ENCODE peak calls at places on chromosomes 3 and 15, in seven cellular contexts. D is sigmoid colon, S is A549, B is adrenal gland, N is transverse colon, M is breast epithelium, U is GM12891. E is an unnamed sample.

GRCh38 chr3:108127301-108127988 is 36.6 kb upstream of the CD47 start:
- DNase-seq in B (no peak), D (no peak), S (no peak), U (no peak), M (no peak), N (peak), E (no peak)

GRCh38 chr3:57544181-57545125 is at the start of gene DNAH12:
- DNase-seq in B (no peak), D (no peak), N (peak), U (peak), M (peak), S (peak), E (peak)

GRCh38 chr3:56491566-56491965 is 23.3 kb upstream of the ERC2 start:
- DNase-seq in N (no peak), U (no peak), B (no peak), S (no peak), D (no peak), M (no peak), E (no peak)

GRCh38 chr3:31692714-31693113 is 160.0 kb downstream of the STT3B start:
- DNase-seq in S (no peak), U (no peak), D (no peak), B (no peak), M (no peak), N (no peak), E (no peak)

GRCh38 chr3:149247929-149248691 is 26.5 kb upstream of the CP start:
- DNase-seq in D (no peak), B (no peak), S (no peak), M (no peak), N (no peak), U (no peak), E (no peak)

GRCh38 chr3:32423956-32424558 is 32.4 kb downstream of the CMTM7 start:
- DNase-seq in B (peak), N (no peak), S (no peak), D (no peak), M (no peak), U (no peak), E (no peak)

GRCh38 chr3:177906573-177907229 is 629.5 kb upstream of the KCNMB2 start:
- DNase-seq in N (no peak), B (no peak), D (no peak), S (no peak), U (no peak), M (no peak), E (no peak)

GRCh38 chr3:31976302-31976701 is 4.8 kb downstream of the OSBPL10 start:
- DNase-seq in M (no peak), D (no peak), S (no peak), N (no peak), B (no peak), U (no peak), E (no peak)

GRCh38 chr3:152267831-152268500 is 763 bp upstream of the MBNL1 start:
- DNase-seq in N (no peak), D (no peak), B (no peak), S (no peak), M (no peak), U (no peak), E (no peak)

GRCh38 chr3:134311693-134312071 is 61.0 kb upstream of the RYK start:
- DNase-seq in D (no peak), U (no peak), M (no peak), S (no peak), B (no peak), N (no peak), E (no peak)

GRCh38 chr15:37599175-37599574 is 335.3 kb upstream of the TMCO5A start:
- DNase-seq in S (no peak), N (no peak), D (no peak), U (no peak), M (no peak), B (no peak), E (no peak)

GRCh38 chr15:45205192-45205591 is 17.4 kb upstream of the SHF start:
- DNase-seq in S (peak), D (no peak), N (peak), U (no peak), M (no peak), B (peak), E (peak)

GRCh38 chr3:102083469-102083868 is 234.2 kb downstream of the NFKBIZ start:
- DNase-seq in B (no peak), U (no peak), S (no peak), M (no peak), N (no peak), D (no peak), E (no peak)

GRCh38 chr15:34721802-34722795 is 32.7 kb downstream of the GJD2 start:
- DNase-seq in U (no peak), M (no peak), D (peak), B (peak), N (no peak), S (peak), E (no peak)

GRCh38 chr15:78374436-78375393 is 34.6 kb downstream of the CRABP1 start:
- DNase-seq in M (peak), N (peak), B (no peak), D (no peak), U (no peak), S (peak), E (no peak)

GRCh38 chr3:184562875-184563568 is 1.4 kb downstream of the EPHB3 start:
- DNase-seq in B (no peak), N (no peak), D (no peak), S (no peak), U (no peak), M (no peak), E (peak)

GRCh38 chr3:53044371-53045106 is 1.3 kb downstream of the SFMBT1 start:
- DNase-seq in M (no peak), N (peak), S (peak), U (no peak), B (peak), D (peak), E (peak)

GRCh38 chr3:67094769-67095168 is 96.7 kb downstream of the KBTBD8 start:
- DNase-seq in M (no peak), S (no peak), D (peak), N (no peak), U (no peak), B (no peak), E (no peak)

GRCh38 chr15:101206173-101206572 is 45.7 kb downstream of the CHSY1 start:
- DNase-seq in B (peak), D (no peak), N (no peak), S (no peak), U (no peak), M (no peak), E (no peak)

GRCh38 chr15:53611145-53611920 is 148.1 kb downstream of the WDR72 start:
- DNase-seq in U (no peak), S (no peak), D (no peak), N (no peak), M (no peak), B (no peak), E (no peak)

GRCh38 chr15:66641485-66642313 is 60.3 kb upstream of the SMAD6 start:
- DNase-seq in B (no peak), N (no peak), D (no peak), S (no peak), U (no peak), M (no peak), E (no peak)

GRCh38 chr3:43770426-43771103 is 79.8 kb downstream of the ABHD5 start:
- DNase-seq in N (peak), B (peak), U (no peak), S (peak), M (no peak), D (peak), E (peak)

GRCh38 chr15:88454867-88455810 is 12.0 kb downstream of the MRPL46 start:
- DNase-seq in M (peak), D (peak), S (peak), U (no peak), N (peak), B (peak), E (peak)

GRCh38 chr3:58041826-58042324 is 33.7 kb downstream of the FLNB start:
- DNase-seq in N (no peak), M (no peak), B (no peak), U (peak), D (no peak), S (no peak), E (no peak)

GRCh38 chr3:31402118-31402517 is 130.6 kb upstream of the STT3B start:
- DNase-seq in D (no peak), N (no peak), U (no peak), M (no peak), S (no peak), B (no peak), E (no peak)

GRCh38 chr3:165212580-165212979 is 16.4 kb upstream of the SLITRK3 start:
- DNase-seq in M (no peak), B (no peak), U (no peak), S (no peak), N (no peak), D (no peak), E (no peak)

GRCh38 chr3:37402351-37402750 is 228.0 kb upstream of the LRRFIP2 start:
- DNase-seq in U (no peak), S (no peak), D (no peak), N (no peak), B (no peak), M (no peak), E (no peak)

GRCh38 chr3:117084277-117084676 is 374.7 kb downstream of the TUSC7 start:
- DNase-seq in S (no peak), M (no peak), N (no peak), D (no peak), B (no peak), U (no peak), E (no peak)

GRCh38 chr3:45509038-45509767 is 85.3 kb upstream of the LIMD1 start:
- DNase-seq in S (no peak), N (no peak), M (no peak), D (no peak), B (no peak), U (no peak), E (no peak)

GRCh38 chr3:58528629-58529028 is 8.4 kb downstream of the ACOX2 start:
- DNase-seq in N (peak), B (peak), U (no peak), S (no peak), D (no peak), M (peak), E (no peak)

GRCh38 chr15:88537591-88538317 is 8.7 kb downstream of the DET1 start:
- DNase-seq in M (no peak), U (no peak), N (no peak), D (no peak), B (no peak), S (no peak), E (no peak)

GRCh38 chr3:136350557-136350956 is 100.4 kb downstream of the PCCB start:
- DNase-seq in D (no peak), B (no peak), N (no peak), U (no peak), M (no peak), S (no peak), E (no peak)

GRCh38 chr3:189685854-189686253 is 54.7 kb downstream of the TP63 start:
- DNase-seq in M (no peak), N (no peak), B (no peak), D (no peak), S (no peak), U (no peak), E (no peak)

GRCh38 chr3:29583861-29584260 is 303.0 kb downstream of the RBMS3 start:
- DNase-seq in M (no peak), U (no peak), D (no peak), S (no peak), B (no peak), N (no peak), E (no peak)

GRCh38 chr3:44128057-44128775 is 113.5 kb upstream of the TOPAZ1 start:
- DNase-seq in S (no peak), D (no peak), N (peak), U (no peak), B (no peak), M (peak), E (no peak)

GRCh38 chr3:69770976-69771634 is 31.8 kb downstream of the MITF start:
- DNase-seq in N (no peak), U (no peak), M (no peak), S (no peak), D (no peak), B (no peak), E (no peak)

GRCh38 chr3:124032881-124033359 is 41.0 kb upstream of the ROPN1 start:
- DNase-seq in B (peak), N (peak), D (peak), M (peak), S (peak), U (peak), E (peak)
- TF ChIP-seq POLR2A in B (peak), N (no peak), D (no peak), M (no peak), S (peak), U (no peak), E (no peak)

GRCh38 chr3:197354195-197355059 is 56.0 kb upstream of the DLG1 start:
- DNase-seq in N (peak), S (no peak), D (peak), U (no peak), M (no peak), B (no peak), E (peak)
- TF ChIP-seq POLR2A in N (no peak), S (no peak), D (no peak), U (no peak), M (no peak), B (no peak), E (no peak)

DNA sequence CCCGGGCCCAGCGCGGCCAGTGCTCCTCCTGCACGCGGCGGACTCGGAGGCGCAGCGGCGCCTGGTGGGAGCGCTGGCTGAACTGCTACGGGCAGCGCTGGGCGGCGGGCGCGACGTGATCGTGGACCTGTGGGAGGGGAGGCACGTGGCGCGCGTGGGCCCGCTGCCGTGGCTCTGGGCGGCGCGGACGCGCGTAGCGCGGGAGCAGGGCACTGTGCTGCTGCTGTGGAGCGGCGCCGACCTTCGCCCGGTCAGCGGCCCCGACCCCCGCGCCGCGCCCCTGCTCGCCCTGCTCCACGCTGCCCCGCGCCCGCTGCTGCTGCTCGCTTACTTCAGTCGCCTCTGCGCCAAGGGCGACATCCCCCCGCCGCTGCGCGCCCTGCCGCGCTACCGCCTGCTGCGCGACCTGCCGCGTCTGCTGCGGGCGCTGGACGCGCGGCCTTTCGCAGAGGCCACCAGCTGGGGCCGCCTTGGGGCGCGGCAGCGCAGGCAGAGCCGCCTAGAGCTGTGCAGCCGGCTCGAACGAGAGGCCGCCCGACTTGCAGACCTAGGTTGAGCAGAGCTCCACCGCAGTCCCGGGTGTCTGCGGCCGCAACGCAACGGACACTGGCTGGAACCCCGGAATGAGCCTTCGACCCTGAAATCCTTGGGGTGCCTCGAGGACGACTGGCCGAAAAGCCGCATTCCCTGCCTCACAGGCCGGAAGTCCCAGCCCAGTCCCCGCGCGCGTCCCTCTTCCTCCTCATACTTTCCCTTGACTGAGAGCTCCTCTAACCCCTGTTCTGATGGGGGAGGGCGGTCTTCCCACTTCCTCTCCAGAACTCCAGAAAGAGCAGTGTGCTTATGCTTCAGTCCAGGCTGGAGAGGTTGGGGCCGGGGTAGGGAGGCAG is 1.4 kb upstream of the IL17RC start:
- DNase-seq in U (peak), D (peak), B (peak), S (no peak), N (peak), M (peak), E (peak)
- TF ChIP-seq POLR2A in U (no peak), D (peak), B (peak), S (no peak), N (peak), M (no peak), E (peak)

GRCh38 chr3:195895078-195895899 is 13.1 kb downstream of the TNK2 start:
- DNase-seq in U (peak), S (peak), B (peak), M (peak), D (peak), N (peak), E (peak)
- TF ChIP-seq POLR2A in U (no peak), S (no peak), B (no peak), M (no peak), D (no peak), N (no peak), E (no peak)

E was measured in ovary.